ENCODE peak calls at places on chromosomes 2 and 18, in eight cellular contexts. O is cardiac muscle cell, G is left ventricle myocardium inferior, M is heart left ventricle, C is hepatocyte, Z is PC-9, N is neuronal stem cell, I is spleen. Q is an unnamed sample.
A peak's percentile ranks its signal among the peaks of the same experiment; 100 is the strongest.

GRCh38 chr2:43174368-43175186 is 51.8 kb downstream of the ZFP36L2 start:
- DNase-seq in O (no peak), G (no peak), M (peak; percentile 60), C (no peak), Z (no peak), N (no peak), I (peak; percentile 93), Q (no peak)

GRCh38 chr2:240593026-240593702 is 6.6 kb downstream of the CAPN10 start:
- DNase-seq in O (no peak), G (peak; percentile 54), M (peak; percentile 75), C (no peak), Z (no peak), N (no peak), I (peak; percentile 63), Q (no peak)

GRCh38 chr2:147288131-147288530 is 556.7 kb upstream of the ACVR2A start:
- DNase-seq in O (no peak), G (no peak), M (no peak), C (no peak), Z (no peak), N (no peak), I (no peak), Q (no peak)

GRCh38 chr2:158665536-158666302 is 129.4 kb upstream of the DAPL1 start:
- DNase-seq in O (no peak), G (no peak), M (no peak), C (no peak), Z (no peak), N (no peak), I (no peak), Q (no peak)

GRCh38 chr18:37426536-37427080 is 139.0 kb downstream of the CELF4 start:
- DNase-seq in O (no peak), G (no peak), M (no peak), C (no peak), Z (no peak), N (no peak), I (no peak), Q (no peak)

GRCh38 chr18:46431522-46432171 is 225.4 kb downstream of the LOXHD1 start:
- DNase-seq in O (no peak), G (no peak), M (no peak), C (no peak), Z (no peak), N (no peak), I (no peak), Q (no peak)

GRCh38 chr2:203122317-203122998 is 107.8 kb downstream of the NBEAL1 start:
- DNase-seq in O (peak; percentile 1), G (no peak), M (no peak), C (peak; percentile 6), Z (no peak), N (no peak), I (no peak), Q (peak; percentile 27)

GRCh38 chr2:127615511-127616166 is 30.3 kb upstream of the GPR17 start:
- DNase-seq in O (no peak), G (no peak), M (no peak), C (peak; percentile 2), Z (no peak), N (no peak), I (peak; percentile 61), Q (no peak)

GRCh38 chr18:23534276-23534675 is 31.0 kb downstream of the RMC1 start:
- DNase-seq in O (no peak), G (no peak), M (no peak), C (no peak), Z (no peak), N (no peak), I (no peak), Q (no peak)

GRCh38 chr2:229688141-229688540 is 26.2 kb downstream of the DNER start:
- DNase-seq in O (no peak), G (no peak), M (no peak), C (no peak), Z (no peak), N (no peak), I (no peak), Q (no peak)

GRCh38 chr2:217835931-217836881 is 166.6 kb downstream of the TNS1 start:
- DNase-seq in O (no peak), G (peak; percentile 80), M (peak; percentile 88), C (peak; percentile 69), Z (no peak), N (peak; percentile 62), I (no peak), Q (peak; percentile 46)

GRCh38 chr2:74867841-74868658 is 34.1 kb downstream of the HK2 start:
- DNase-seq in O (peak; percentile 87), G (peak; percentile 23), M (no peak), C (peak; percentile 47), Z (peak; percentile 73), N (no peak), I (no peak), Q (no peak)

GRCh38 chr2:80365762-80366161 is 61.2 kb upstream of the LRRTM1 start:
- DNase-seq in O (no peak), G (no peak), M (no peak), C (no peak), Z (no peak), N (peak; percentile 18), I (no peak), Q (peak; percentile 47)

GRCh38 chr2:189751080-189751658 is 11.4 kb downstream of the OSGEPL1 start:
- DNase-seq in O (peak; percentile 47), G (no peak), M (no peak), C (peak; percentile 47), Z (peak; percentile 10), N (peak; percentile 14), I (no peak), Q (peak; percentile 58)

GRCh38 chr18:12944724-12945123 is 3.1 kb upstream of the SEH1L start:
- DNase-seq in O (no peak), G (peak; percentile 53), M (peak; percentile 57), C (no peak), Z (no peak), N (no peak), I (no peak), Q (no peak)

GRCh38 chr2:233706720-233707119 is 6.0 kb upstream of the UGT1A5 start:
- DNase-seq in O (no peak), G (no peak), M (no peak), C (no peak), Z (peak; percentile 69), N (no peak), I (no peak), Q (no peak)

GRCh38 chr2:128369126-128369555 is 50.5 kb upstream of the HS6ST1 start:
- DNase-seq in O (peak; percentile 25), G (no peak), M (no peak), C (no peak), Z (no peak), N (peak; percentile 71), I (peak; percentile 72), Q (no peak)

DNA sequence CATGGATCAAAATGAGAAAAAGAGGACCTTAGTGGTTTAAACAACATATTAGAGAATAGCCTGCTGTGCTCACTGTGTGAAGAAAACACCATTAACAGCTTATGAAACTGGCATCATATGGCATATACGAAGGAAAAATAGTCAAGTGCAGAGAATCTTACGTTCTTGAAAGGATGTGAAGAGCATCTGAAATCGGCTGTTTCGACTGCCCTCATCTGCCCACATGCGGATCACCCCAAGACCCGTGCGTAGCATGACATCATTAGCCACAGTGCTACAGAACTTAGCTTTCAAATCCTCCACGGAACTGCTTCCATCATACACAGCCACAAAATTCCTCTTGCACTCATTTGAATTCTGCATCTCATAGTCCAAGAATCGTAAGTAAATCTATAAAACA is 84.3 kb downstream of the NETO1 start:
- DNase-seq in O (no peak), G (no peak), M (no peak), C (no peak), Z (no peak), N (no peak), I (no peak), Q (no peak)
- H3K9me3 ChIP-seq in O (no peaks in the 10 kb centered on the region), G (no peaks in the 10 kb centered on the region), M (no peaks in the 10 kb centered on the region), C (no peaks in the 10 kb centered on the region), Z (no peaks in the 10 kb centered on the region), N (no peaks in the 10 kb centered on the region), I (no peaks in the 10 kb centered on the region), Q (no peaks in the 10 kb centered on the region)

DNA sequence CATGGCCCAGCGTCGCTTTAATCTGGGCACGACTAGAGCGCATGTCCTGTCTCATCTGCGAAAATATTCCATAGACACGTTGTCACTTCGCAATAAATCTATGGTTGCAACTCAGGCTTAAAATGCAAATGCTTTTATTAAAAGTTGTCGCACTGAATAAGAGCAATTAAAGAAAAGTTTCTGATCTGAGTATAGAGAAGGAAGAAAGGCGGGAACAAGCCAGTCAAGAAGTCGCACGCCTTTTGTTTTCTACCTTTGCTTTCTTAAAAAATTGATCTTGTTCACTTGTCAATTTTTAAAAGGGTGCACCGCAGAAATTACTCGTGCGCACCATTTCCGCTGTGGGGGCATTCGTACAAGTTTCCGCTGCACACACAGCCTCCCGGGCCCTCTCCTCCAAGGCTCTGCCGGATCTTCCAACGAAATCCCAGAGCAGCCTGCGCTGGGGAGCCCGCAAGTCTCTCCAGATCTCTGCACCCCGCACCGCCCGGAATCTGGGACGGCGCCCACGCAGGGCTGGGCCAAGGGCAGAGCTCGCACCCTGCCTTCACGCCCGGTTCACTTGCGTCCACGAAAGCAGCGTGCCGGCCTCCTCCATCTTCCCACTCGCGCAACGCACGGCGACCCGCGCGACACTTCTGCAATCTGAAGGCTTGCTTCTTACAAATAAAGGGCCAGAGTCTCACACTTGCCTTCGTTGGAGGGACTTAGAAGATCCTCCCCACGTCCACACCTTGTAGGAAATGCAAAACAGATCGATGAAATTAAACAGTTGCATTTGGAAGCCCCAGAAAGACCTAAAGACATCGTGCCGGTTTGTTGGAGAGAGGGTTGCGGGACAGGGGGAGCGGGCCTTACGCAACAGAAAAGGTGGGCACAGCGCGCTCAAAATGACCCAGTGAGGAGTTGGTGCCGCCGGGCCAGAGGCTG is 2.7 kb upstream of the SALL3 start:
- DNase-seq in O (no peak), G (no peak), M (no peak), C (no peak), Z (no peak), N (no peak), I (no peak), Q (no peak)
- H3K4me3 ChIP-seq in O (no peak overlapping the region), G (no peak overlapping the region), M (no peak overlapping the region), C (no peak overlapping the region), Z (no peak overlapping the region), N (no peak overlapping the region), I (no peak overlapping the region), Q (no peak overlapping the region)

DNA sequence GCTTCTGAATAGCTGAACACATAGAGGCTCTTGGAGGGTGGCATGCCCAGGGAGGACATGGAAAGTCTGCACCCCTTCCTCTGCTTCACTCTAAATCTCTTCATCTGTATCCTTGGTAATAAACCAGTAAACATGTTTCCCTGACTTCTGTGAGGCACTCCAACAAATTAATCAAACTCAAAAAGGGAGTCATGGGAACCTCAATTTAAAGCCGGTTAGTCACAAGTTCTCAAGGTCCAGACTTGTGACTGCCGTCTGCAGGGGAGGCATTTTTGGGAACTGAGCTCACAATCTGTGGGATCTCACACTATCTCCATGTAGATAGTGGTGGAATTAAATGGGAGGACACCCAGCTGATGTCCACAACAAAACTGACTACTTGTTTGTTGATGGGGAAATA is 33.1 kb upstream of the STON1 start:
- DNase-seq in O (no peak), G (no peak), M (no peak), C (no peak), Z (no peak), N (no peak), I (no peak), Q (no peak)
- H3K36me3 ChIP-seq in O (peaks cover 16% of the 10 kb centered on the region), G (peaks cover 75% of the 10 kb centered on the region), M (peaks cover 9% of the 10 kb centered on the region), C (no peaks in the 10 kb centered on the region), Z (peaks cover 30% of the 10 kb centered on the region), N (no peaks in the 10 kb centered on the region), I (peaks cover 63% of the 10 kb centered on the region), Q (no peaks in the 10 kb centered on the region)

DNA sequence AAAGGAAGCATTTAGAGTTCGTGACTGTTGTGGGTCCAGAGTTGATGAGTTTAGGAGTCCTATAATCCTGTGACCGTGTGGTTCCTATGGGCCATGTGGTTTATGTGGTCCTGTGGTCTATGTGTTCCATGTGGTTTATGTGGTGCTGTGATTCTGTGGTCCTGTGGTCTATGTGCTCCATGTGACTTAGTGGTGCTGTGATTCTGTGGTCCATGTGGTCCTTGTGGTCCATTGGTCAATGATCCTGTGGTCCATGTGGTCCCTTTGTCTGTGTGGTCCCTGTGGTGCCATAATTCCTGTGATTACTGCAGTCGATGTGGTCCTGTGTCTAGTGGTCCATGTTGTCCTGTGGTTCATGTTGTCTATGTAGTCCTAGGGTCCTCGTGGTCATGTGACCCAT is 167.3 kb downstream of the TMEM18 start:
- DNase-seq in O (no peak), G (no peak), M (no peak), C (no peak), Z (no peak), N (no peak), I (no peak), Q (no peak)
- H3K9me3 ChIP-seq in O (no peaks in the 10 kb centered on the region), G (no peaks in the 10 kb centered on the region), M (no peaks in the 10 kb centered on the region), C (no peaks in the 10 kb centered on the region), Z (no peaks in the 10 kb centered on the region), N (peaks cover 12% of the 10 kb centered on the region), I (no peaks in the 10 kb centered on the region), Q (no peaks in the 10 kb centered on the region)